ENCODE peak calls at places on chromosome 4, in nine cellular contexts. One of them, this sample, is unnamed.

GRCh38 chr4:13700196-13701140 is 72.9 kb upstream of the BOD1L1 start:
- DNase-seq in GM12878: no peak
- DNase-seq in astrocyte of the spinal cord: peak
- DNase-seq in IMR-90: peak
- DNase-seq in foreskin fibroblast: peak
- DNase-seq in ascending aorta: no peak
- DNase-seq in body of pancreas: no peak
- DNase-seq in mucosa of descending colon: no peak
- DNase-seq in right lobe of liver: no peak
- DNase-seq in this sample: peak

GRCh38 chr4:5955201-5955821 is 62.4 kb upstream of the CRMP1 start:
- DNase-seq in GM12878: no peak
- DNase-seq in astrocyte of the spinal cord: no peak
- DNase-seq in IMR-90: no peak
- DNase-seq in foreskin fibroblast: no peak
- DNase-seq in ascending aorta: no peak
- DNase-seq in body of pancreas: peak
- DNase-seq in mucosa of descending colon: no peak
- DNase-seq in right lobe of liver: no peak
- DNase-seq in this sample: no peak

GRCh38 chr4:89640620-89641366 is 196.2 kb downstream of the SNCA start:
- DNase-seq in GM12878: no peak
- DNase-seq in astrocyte of the spinal cord: peak
- DNase-seq in IMR-90: peak
- DNase-seq in foreskin fibroblast: peak
- DNase-seq in ascending aorta: no peak
- DNase-seq in body of pancreas: peak
- DNase-seq in mucosa of descending colon: peak
- DNase-seq in right lobe of liver: peak
- DNase-seq in this sample: peak

GRCh38 chr4:165931741-165932140 is 58.7 kb downstream of the TLL1 start:
- DNase-seq in GM12878: no peak
- DNase-seq in astrocyte of the spinal cord: no peak
- DNase-seq in IMR-90: no peak
- DNase-seq in foreskin fibroblast: no peak
- DNase-seq in ascending aorta: no peak
- DNase-seq in body of pancreas: no peak
- DNase-seq in mucosa of descending colon: no peak
- DNase-seq in right lobe of liver: no peak
- DNase-seq in this sample: no peak

GRCh38 chr4:46432923-46433322 is 43.0 kb upstream of the GABRA2 start:
- DNase-seq in GM12878: no peak
- DNase-seq in astrocyte of the spinal cord: peak
- DNase-seq in IMR-90: peak
- DNase-seq in foreskin fibroblast: no peak
- DNase-seq in ascending aorta: no peak
- DNase-seq in body of pancreas: no peak
- DNase-seq in mucosa of descending colon: no peak
- DNase-seq in right lobe of liver: no peak
- DNase-seq in this sample: no peak

GRCh38 chr4:15963568-15963967 is 593 bp upstream of the FGFBP2 start:
- DNase-seq in GM12878: no peak
- DNase-seq in astrocyte of the spinal cord: no peak
- DNase-seq in IMR-90: no peak
- DNase-seq in foreskin fibroblast: no peak
- DNase-seq in ascending aorta: no peak
- DNase-seq in body of pancreas: no peak
- DNase-seq in mucosa of descending colon: no peak
- DNase-seq in right lobe of liver: no peak
- DNase-seq in this sample: no peak

GRCh38 chr4:147309434-147309833 is 171.5 kb upstream of the EDNRA start:
- DNase-seq in GM12878: no peak
- DNase-seq in astrocyte of the spinal cord: no peak
- DNase-seq in IMR-90: peak
- DNase-seq in foreskin fibroblast: no peak
- DNase-seq in ascending aorta: no peak
- DNase-seq in body of pancreas: no peak
- DNase-seq in mucosa of descending colon: no peak
- DNase-seq in right lobe of liver: no peak
- DNase-seq in this sample: no peak

GRCh38 chr4:48350871-48351270 is 9.5 kb downstream of the SLAIN2 start:
- DNase-seq in GM12878: no peak
- DNase-seq in astrocyte of the spinal cord: no peak
- DNase-seq in IMR-90: no peak
- DNase-seq in foreskin fibroblast: no peak
- DNase-seq in ascending aorta: no peak
- DNase-seq in body of pancreas: no peak
- DNase-seq in mucosa of descending colon: no peak
- DNase-seq in right lobe of liver: no peak
- DNase-seq in this sample: no peak

GRCh38 chr4:7813674-7814073 is 126.0 kb downstream of the AFAP1 start:
- DNase-seq in GM12878: no peak
- DNase-seq in astrocyte of the spinal cord: peak
- DNase-seq in IMR-90: peak
- DNase-seq in foreskin fibroblast: peak
- DNase-seq in ascending aorta: no peak
- DNase-seq in body of pancreas: peak
- DNase-seq in mucosa of descending colon: no peak
- DNase-seq in right lobe of liver: no peak
- DNase-seq in this sample: no peak

GRCh38 chr4:74886490-74886889 is 46.4 kb upstream of the PARM1 start:
- DNase-seq in GM12878: no peak
- DNase-seq in astrocyte of the spinal cord: peak
- DNase-seq in IMR-90: peak
- DNase-seq in foreskin fibroblast: peak
- DNase-seq in ascending aorta: no peak
- DNase-seq in body of pancreas: no peak
- DNase-seq in mucosa of descending colon: no peak
- DNase-seq in right lobe of liver: no peak
- DNase-seq in this sample: peak

GRCh38 chr4:182263562-182263961 is 20.4 kb downstream of the TENM3 start:
- DNase-seq in GM12878: no peak
- DNase-seq in astrocyte of the spinal cord: no peak
- DNase-seq in IMR-90: no peak
- DNase-seq in foreskin fibroblast: no peak
- DNase-seq in ascending aorta: no peak
- DNase-seq in body of pancreas: no peak
- DNase-seq in mucosa of descending colon: no peak
- DNase-seq in right lobe of liver: no peak
- DNase-seq in this sample: no peak

GRCh38 chr4:182268966-182269365 is 25.8 kb downstream of the TENM3 start:
- DNase-seq in GM12878: no peak
- DNase-seq in astrocyte of the spinal cord: no peak
- DNase-seq in IMR-90: no peak
- DNase-seq in foreskin fibroblast: no peak
- DNase-seq in ascending aorta: no peak
- DNase-seq in body of pancreas: no peak
- DNase-seq in mucosa of descending colon: no peak
- DNase-seq in right lobe of liver: no peak
- DNase-seq in this sample: no peak

GRCh38 chr4:182267048-182267447 is 23.8 kb downstream of the TENM3 start:
- DNase-seq in GM12878: no peak
- DNase-seq in astrocyte of the spinal cord: no peak
- DNase-seq in IMR-90: no peak
- DNase-seq in foreskin fibroblast: no peak
- DNase-seq in ascending aorta: no peak
- DNase-seq in body of pancreas: no peak
- DNase-seq in mucosa of descending colon: no peak
- DNase-seq in right lobe of liver: no peak
- DNase-seq in this sample: no peak

GRCh38 chr4:182264139-182264752 is 21.0 kb downstream of the TENM3 start:
- DNase-seq in GM12878: no peak
- DNase-seq in astrocyte of the spinal cord: no peak
- DNase-seq in IMR-90: no peak
- DNase-seq in foreskin fibroblast: no peak
- DNase-seq in ascending aorta: no peak
- DNase-seq in body of pancreas: no peak
- DNase-seq in mucosa of descending colon: no peak
- DNase-seq in right lobe of liver: no peak
- DNase-seq in this sample: no peak

GRCh38 chr4:182265881-182266280 is 22.7 kb downstream of the TENM3 start:
- DNase-seq in GM12878: no peak
- DNase-seq in astrocyte of the spinal cord: no peak
- DNase-seq in IMR-90: no peak
- DNase-seq in foreskin fibroblast: no peak
- DNase-seq in ascending aorta: no peak
- DNase-seq in body of pancreas: no peak
- DNase-seq in mucosa of descending colon: no peak
- DNase-seq in right lobe of liver: peak
- DNase-seq in this sample: no peak
- TF ChIP-seq CTCF in GM12878: peak
- TF ChIP-seq CTCF in astrocyte of the spinal cord: no peak
- TF ChIP-seq CTCF in IMR-90: no peak
- TF ChIP-seq CTCF in foreskin fibroblast: no peak
- TF ChIP-seq CTCF in ascending aorta: no peak
- TF ChIP-seq CTCF in body of pancreas: no peak
- TF ChIP-seq CTCF in mucosa of descending colon: no peak
- TF ChIP-seq CTCF in right lobe of liver: peak
- TF ChIP-seq CTCF in this sample: no peak

DNA sequence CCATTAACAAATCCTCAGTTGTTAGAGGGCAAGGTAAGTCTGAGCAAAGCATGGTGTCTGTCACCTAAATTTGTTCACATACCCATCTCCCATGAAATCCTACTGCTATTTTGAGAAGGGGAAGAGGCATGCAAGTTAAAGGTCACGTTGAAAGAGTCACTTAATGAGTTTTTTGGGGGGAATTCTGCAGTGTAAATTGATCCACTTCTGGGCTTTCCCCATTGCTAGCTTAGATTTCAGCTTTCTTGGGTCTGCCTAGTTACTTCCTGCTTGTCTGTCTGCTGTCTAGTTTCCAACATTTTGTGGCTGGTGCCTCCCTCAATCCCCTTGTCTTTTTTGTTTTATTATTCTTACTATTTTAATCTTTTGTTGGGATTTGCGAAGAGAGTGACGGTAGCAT is 32.0 kb downstream of the CEP135 start:
- DNase-seq in GM12878: peak
- DNase-seq in astrocyte of the spinal cord: no peak
- DNase-seq in IMR-90: no peak
- DNase-seq in foreskin fibroblast: no peak
- DNase-seq in ascending aorta: no peak
- DNase-seq in body of pancreas: no peak
- DNase-seq in mucosa of descending colon: no peak
- DNase-seq in right lobe of liver: no peak
- DNase-seq in this sample: no peak
- TF ChIP-seq CTCF in GM12878: no peak
- TF ChIP-seq CTCF in astrocyte of the spinal cord: no peak
- TF ChIP-seq CTCF in IMR-90: no peak
- TF ChIP-seq CTCF in foreskin fibroblast: no peak
- TF ChIP-seq CTCF in ascending aorta: no peak
- TF ChIP-seq CTCF in body of pancreas: no peak
- TF ChIP-seq CTCF in mucosa of descending colon: no peak
- TF ChIP-seq CTCF in right lobe of liver: no peak
- TF ChIP-seq CTCF in this sample: no peak

GRCh38 chr4:92265798-92266197 is 38.0 kb upstream of the GRID2 start:
- DNase-seq in GM12878: no peak
- DNase-seq in astrocyte of the spinal cord: no peak
- DNase-seq in IMR-90: no peak
- DNase-seq in foreskin fibroblast: no peak
- DNase-seq in ascending aorta: no peak
- DNase-seq in body of pancreas: no peak
- DNase-seq in mucosa of descending colon: no peak
- DNase-seq in right lobe of liver: no peak
- DNase-seq in this sample: no peak

GRCh38 chr4:92268642-92269041 is 35.1 kb upstream of the GRID2 start:
- DNase-seq in GM12878: no peak
- DNase-seq in astrocyte of the spinal cord: no peak
- DNase-seq in IMR-90: no peak
- DNase-seq in foreskin fibroblast: no peak
- DNase-seq in ascending aorta: no peak
- DNase-seq in body of pancreas: no peak
- DNase-seq in mucosa of descending colon: no peak
- DNase-seq in right lobe of liver: no peak
- DNase-seq in this sample: no peak

GRCh38 chr4:92265066-92265465 is 38.7 kb upstream of the GRID2 start:
- DNase-seq in GM12878: no peak
- DNase-seq in astrocyte of the spinal cord: no peak
- DNase-seq in IMR-90: no peak
- DNase-seq in foreskin fibroblast: no peak
- DNase-seq in ascending aorta: no peak
- DNase-seq in body of pancreas: no peak
- DNase-seq in mucosa of descending colon: no peak
- DNase-seq in right lobe of liver: no peak
- DNase-seq in this sample: no peak

GRCh38 chr4:92266521-92266920 is 37.2 kb upstream of the GRID2 start:
- DNase-seq in GM12878: no peak
- DNase-seq in astrocyte of the spinal cord: no peak
- DNase-seq in IMR-90: no peak
- DNase-seq in foreskin fibroblast: no peak
- DNase-seq in ascending aorta: no peak
- DNase-seq in body of pancreas: no peak
- DNase-seq in mucosa of descending colon: no peak
- DNase-seq in right lobe of liver: no peak
- DNase-seq in this sample: no peak

GRCh38 chr4:92270908-92271307 is 32.9 kb upstream of the GRID2 start:
- DNase-seq in GM12878: no peak
- DNase-seq in astrocyte of the spinal cord: no peak
- DNase-seq in IMR-90: no peak
- DNase-seq in foreskin fibroblast: no peak
- DNase-seq in ascending aorta: no peak
- DNase-seq in body of pancreas: no peak
- DNase-seq in mucosa of descending colon: no peak
- DNase-seq in right lobe of liver: no peak
- DNase-seq in this sample: no peak
- TF ChIP-seq CTCF in GM12878: no peak
- TF ChIP-seq CTCF in astrocyte of the spinal cord: no peak
- TF ChIP-seq CTCF in IMR-90: peak
- TF ChIP-seq CTCF in foreskin fibroblast: no peak
- TF ChIP-seq CTCF in ascending aorta: no peak
- TF ChIP-seq CTCF in body of pancreas: no peak
- TF ChIP-seq CTCF in mucosa of descending colon: no peak
- TF ChIP-seq CTCF in right lobe of liver: no peak
- TF ChIP-seq CTCF in this sample: no peak

DNA sequence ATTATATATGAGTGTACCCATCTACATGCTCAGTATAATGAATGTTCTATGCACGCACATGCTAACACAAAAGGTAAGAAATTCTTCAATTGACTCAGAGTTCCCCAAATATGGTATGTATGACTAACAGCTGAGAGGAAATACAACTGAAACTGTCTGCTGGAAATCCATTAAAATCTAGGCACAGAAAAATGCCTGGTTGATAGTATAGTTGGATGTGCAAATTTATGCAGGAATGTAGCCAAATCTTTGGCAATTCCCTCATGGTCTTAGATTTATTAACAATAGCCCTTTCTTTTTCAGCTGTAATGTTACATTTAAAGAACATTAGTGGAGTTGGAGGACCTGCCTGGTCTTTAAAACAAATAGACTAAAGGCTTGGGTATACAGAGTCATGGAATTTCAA is 5.5 kb downstream of the CAMK2D start:
- DNase-seq in GM12878: peak
- DNase-seq in astrocyte of the spinal cord: peak
- DNase-seq in IMR-90: peak
- DNase-seq in foreskin fibroblast: peak
- DNase-seq in ascending aorta: no peak
- DNase-seq in body of pancreas: no peak
- DNase-seq in mucosa of descending colon: no peak
- DNase-seq in right lobe of liver: no peak
- DNase-seq in this sample: no peak
- TF ChIP-seq CTCF in GM12878: no peak
- TF ChIP-seq CTCF in astrocyte of the spinal cord: no peak
- TF ChIP-seq CTCF in IMR-90: no peak
- TF ChIP-seq CTCF in foreskin fibroblast: no peak
- TF ChIP-seq CTCF in ascending aorta: no peak
- TF ChIP-seq CTCF in body of pancreas: no peak
- TF ChIP-seq CTCF in mucosa of descending colon: no peak
- TF ChIP-seq CTCF in right lobe of liver: no peak
- TF ChIP-seq CTCF in this sample: no peak

GRCh38 chr4:149923736-149924135 is 108.1 kb upstream of the IQCM start:
- DNase-seq in GM12878: no peak
- DNase-seq in astrocyte of the spinal cord: no peak
- DNase-seq in IMR-90: no peak
- DNase-seq in foreskin fibroblast: no peak
- DNase-seq in ascending aorta: no peak
- DNase-seq in body of pancreas: no peak
- DNase-seq in mucosa of descending colon: no peak
- DNase-seq in right lobe of liver: no peak
- DNase-seq in this sample: no peak
- TF ChIP-seq CTCF in GM12878: no peak
- TF ChIP-seq CTCF in astrocyte of the spinal cord: no peak
- TF ChIP-seq CTCF in IMR-90: no peak
- TF ChIP-seq CTCF in foreskin fibroblast: no peak
- TF ChIP-seq CTCF in ascending aorta: no peak
- TF ChIP-seq CTCF in body of pancreas: no peak
- TF ChIP-seq CTCF in mucosa of descending colon: no peak
- TF ChIP-seq CTCF in right lobe of liver: no peak
- TF ChIP-seq CTCF in this sample: no peak